ENCODE peak calls at places on chromosomes 4 and X, in seven cellular contexts. One of them, this sample, is unnamed.

GRCh38 chr4:53361451-53361850 is 4.4 kb downstream of the SCFD2 start:
- DNase-seq in aorta: no peak
- DNase-seq in kidney: no peak
- DNase-seq in A673: no peak
- DNase-seq in ovary: no peak
- DNase-seq in NT2/D1: no peak
- DNase-seq in psoas muscle: no peak
- DNase-seq in this sample: no peak

GRCh38 chrX:54030329-54030728 is 13.9 kb downstream of the PHF8 start:
- DNase-seq in aorta: no peak
- DNase-seq in kidney: no peak
- DNase-seq in A673: no peak
- DNase-seq in ovary: no peak
- DNase-seq in NT2/D1: no peak
- DNase-seq in psoas muscle: no peak
- DNase-seq in this sample: no peak

GRCh38 chrX:154980330-154981115 is 42.0 kb downstream of the F8 start:
- DNase-seq in aorta: peak; percentile 83
- DNase-seq in kidney: peak; percentile 64
- DNase-seq in A673: peak; percentile 80
- DNase-seq in ovary: peak; percentile 70
- DNase-seq in NT2/D1: peak; percentile 11
- DNase-seq in psoas muscle: peak; percentile 68
- DNase-seq in this sample: peak; percentile 83

GRCh38 chr4:82266345-82266744 is 107.4 kb downstream of the HNRNPD start:
- DNase-seq in aorta: no peak
- DNase-seq in kidney: no peak
- DNase-seq in A673: no peak
- DNase-seq in ovary: no peak
- DNase-seq in NT2/D1: no peak
- DNase-seq in psoas muscle: no peak
- DNase-seq in this sample: no peak

GRCh38 chrX:25020391-25021131 is 4.8 kb upstream of the ARX start:
- DNase-seq in aorta: no peak
- DNase-seq in kidney: no peak
- DNase-seq in A673: peak; percentile 73
- DNase-seq in ovary: peak; percentile 73
- DNase-seq in NT2/D1: no peak
- DNase-seq in psoas muscle: peak; percentile 54
- DNase-seq in this sample: no peak

GRCh38 chrX:32642283-32642682 is 569.1 kb downstream of the DMD start:
- DNase-seq in aorta: no peak
- DNase-seq in kidney: no peak
- DNase-seq in A673: no peak
- DNase-seq in ovary: no peak
- DNase-seq in NT2/D1: no peak
- DNase-seq in psoas muscle: no peak
- DNase-seq in this sample: no peak

GRCh38 chr4:86720508-86721068 is 126.5 kb downstream of the PTPN13 start:
- DNase-seq in aorta: no peak
- DNase-seq in kidney: no peak
- DNase-seq in A673: peak; percentile 2
- DNase-seq in ovary: no peak
- DNase-seq in NT2/D1: no peak
- DNase-seq in psoas muscle: no peak
- DNase-seq in this sample: no peak

GRCh38 chr4:184807261-184807660 is 18.5 kb downstream of the ACSL1 start:
- DNase-seq in aorta: no peak
- DNase-seq in kidney: no peak
- DNase-seq in A673: no peak
- DNase-seq in ovary: no peak
- DNase-seq in NT2/D1: no peak
- DNase-seq in psoas muscle: no peak
- DNase-seq in this sample: no peak

GRCh38 chrX:48945517-48946348 is 11.7 kb downstream of the OTUD5 start:
- DNase-seq in aorta: no peak
- DNase-seq in kidney: peak; percentile 76
- DNase-seq in A673: peak; percentile 43
- DNase-seq in ovary: peak; percentile 50
- DNase-seq in NT2/D1: no peak
- DNase-seq in psoas muscle: no peak
- DNase-seq in this sample: no peak

GRCh38 chrX:41909068-41909467 is 14.3 kb downstream of the CASK start:
- DNase-seq in aorta: no peak
- DNase-seq in kidney: no peak
- DNase-seq in A673: no peak
- DNase-seq in ovary: no peak
- DNase-seq in NT2/D1: no peak
- DNase-seq in psoas muscle: no peak
- DNase-seq in this sample: no peak

GRCh38 chr4:7938513-7939376 is 916 bp downstream of the AFAP1 start:
- DNase-seq in aorta: peak; percentile 82
- DNase-seq in kidney: peak; percentile 79
- DNase-seq in A673: peak; percentile 60
- DNase-seq in ovary: peak; percentile 55
- DNase-seq in NT2/D1: no peak
- DNase-seq in psoas muscle: no peak
- DNase-seq in this sample: peak; percentile 76

GRCh38 chr4:107993969-107994368 is 4.3 kb downstream of the HADH start:
- DNase-seq in aorta: no peak
- DNase-seq in kidney: no peak
- DNase-seq in A673: no peak
- DNase-seq in ovary: no peak
- DNase-seq in NT2/D1: no peak
- DNase-seq in psoas muscle: no peak
- DNase-seq in this sample: no peak

GRCh38 chr4:107991945-107992625 is 2.4 kb downstream of the HADH start:
- DNase-seq in aorta: no peak
- DNase-seq in kidney: no peak
- DNase-seq in A673: no peak
- DNase-seq in ovary: no peak
- DNase-seq in NT2/D1: no peak
- DNase-seq in psoas muscle: no peak
- DNase-seq in this sample: no peak

GRCh38 chr4:107997794-107998193 is 8.1 kb downstream of the HADH start:
- DNase-seq in aorta: no peak
- DNase-seq in kidney: no peak
- DNase-seq in A673: no peak
- DNase-seq in ovary: no peak
- DNase-seq in NT2/D1: no peak
- DNase-seq in psoas muscle: no peak
- DNase-seq in this sample: no peak

GRCh38 chr4:107997001-107997788 is 7.5 kb downstream of the HADH start:
- DNase-seq in aorta: no peak
- DNase-seq in kidney: no peak
- DNase-seq in A673: no peak
- DNase-seq in ovary: no peak
- DNase-seq in NT2/D1: no peak
- DNase-seq in psoas muscle: peak; percentile 61
- DNase-seq in this sample: peak; percentile 84

DNA sequence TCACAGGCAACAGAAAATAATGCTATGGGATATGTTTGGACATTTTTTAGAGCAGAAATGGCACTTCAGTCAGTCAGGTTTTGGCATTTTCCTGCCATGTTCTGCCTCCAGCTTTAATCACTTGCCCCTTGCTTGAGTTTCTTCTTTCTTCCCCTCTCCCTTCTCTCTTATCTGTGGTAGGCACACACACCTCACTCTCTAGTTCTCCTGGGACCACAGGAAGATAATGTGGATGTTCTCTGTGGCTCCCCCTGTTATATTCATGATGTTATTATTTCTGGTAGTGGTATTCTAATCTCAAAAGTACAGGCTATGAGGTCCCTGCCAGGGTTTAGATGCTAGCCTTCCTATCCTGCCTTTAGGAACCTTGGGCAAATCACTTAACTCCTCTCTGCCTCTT is 5.2 kb downstream of the HADH start:
- DNase-seq in aorta: no peak
- DNase-seq in kidney: no peak
- DNase-seq in A673: no peak
- DNase-seq in ovary: no peak
- DNase-seq in NT2/D1: no peak
- DNase-seq in psoas muscle: no peak
- DNase-seq in this sample: no peak
- H3K4me1 ChIP-seq in aorta: peaks cover 13% of the 10 kb centered on the region
- H3K4me1 ChIP-seq in kidney: peaks cover 2% of the 10 kb centered on the region
- H3K4me1 ChIP-seq in A673: peaks cover 25% of the 10 kb centered on the region
- H3K4me1 ChIP-seq in ovary: peaks cover 11% of the 10 kb centered on the region
- H3K4me1 ChIP-seq in NT2/D1: no peaks in the 10 kb centered on the region
- H3K4me1 ChIP-seq in psoas muscle: peaks cover 73% of the 10 kb centered on the region
- H3K4me1 ChIP-seq in this sample: peaks cover 79% of the 10 kb centered on the region

GRCh38 chrX:136192839-136193414 is 45.6 kb downstream of the FHL1 start:
- DNase-seq in aorta: no peak
- DNase-seq in kidney: no peak
- DNase-seq in A673: no peak
- DNase-seq in ovary: no peak
- DNase-seq in NT2/D1: no peak
- DNase-seq in psoas muscle: no peak
- DNase-seq in this sample: no peak
- H3K4me1 ChIP-seq in aorta: peaks cover 2% of the 10 kb centered on the region
- H3K4me1 ChIP-seq in kidney: peaks cover 28% of the 10 kb centered on the region
- H3K4me1 ChIP-seq in A673: no peaks in the 10 kb centered on the region
- H3K4me1 ChIP-seq in ovary: peaks cover 2% of the 10 kb centered on the region
- H3K4me1 ChIP-seq in NT2/D1: no peaks in the 10 kb centered on the region
- H3K4me1 ChIP-seq in psoas muscle: peaks cover 36% of the 10 kb centered on the region
- H3K4me1 ChIP-seq in this sample: peaks cover 38% of the 10 kb centered on the region

DNA sequence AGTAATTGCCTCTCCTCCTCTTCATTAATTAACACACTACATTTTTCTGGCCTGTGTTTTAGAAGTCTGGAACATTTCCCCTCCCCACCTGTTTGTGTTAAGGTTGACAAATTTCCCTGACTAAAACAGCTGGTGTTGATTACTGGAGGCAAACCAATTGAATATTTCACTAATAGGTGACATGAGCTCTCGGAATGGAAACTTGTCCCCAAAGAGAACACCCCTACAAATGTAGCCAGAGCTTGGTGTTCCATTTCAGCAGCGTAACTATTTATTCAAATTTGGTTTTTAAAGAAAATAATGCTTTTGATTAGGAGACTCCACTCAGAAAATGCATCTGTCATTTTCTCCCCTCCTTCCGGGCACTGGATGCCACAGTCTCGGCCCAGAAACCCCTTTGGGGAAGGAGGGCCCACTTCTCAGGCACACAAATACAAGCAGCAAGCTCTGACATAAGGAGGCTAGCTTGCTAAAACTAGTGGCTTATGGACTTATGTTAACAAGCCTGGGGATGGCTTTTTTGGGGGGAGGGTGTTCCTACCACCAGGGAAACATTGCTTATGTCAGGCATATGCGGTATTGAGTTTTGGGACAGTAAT is 2.2 kb downstream of the RNF150 start:
- DNase-seq in aorta: no peak
- DNase-seq in kidney: no peak
- DNase-seq in A673: no peak
- DNase-seq in ovary: no peak
- DNase-seq in NT2/D1: no peak
- DNase-seq in psoas muscle: no peak
- DNase-seq in this sample: no peak
- H3K4me1 ChIP-seq in aorta: peaks cover 3% of the 10 kb centered on the region
- H3K4me1 ChIP-seq in kidney: peaks cover 7% of the 10 kb centered on the region
- H3K4me1 ChIP-seq in A673: peaks cover 16% of the 10 kb centered on the region
- H3K4me1 ChIP-seq in ovary: peaks cover 13% of the 10 kb centered on the region
- H3K4me1 ChIP-seq in NT2/D1: no peaks in the 10 kb centered on the region
- H3K4me1 ChIP-seq in psoas muscle: peaks cover 41% of the 10 kb centered on the region
- H3K4me1 ChIP-seq in this sample: no peaks in the 10 kb centered on the region

GRCh38 chrX:31127716-31128115 is 55.9 kb upstream of the FTHL17 start:
- DNase-seq in aorta: no peak
- DNase-seq in kidney: no peak
- DNase-seq in A673: no peak
- DNase-seq in ovary: no peak
- DNase-seq in NT2/D1: no peak
- DNase-seq in psoas muscle: no peak
- DNase-seq in this sample: no peak

GRCh38 chrX:31124536-31124935 is 52.7 kb upstream of the FTHL17 start:
- DNase-seq in aorta: no peak
- DNase-seq in kidney: no peak
- DNase-seq in A673: no peak
- DNase-seq in ovary: no peak
- DNase-seq in NT2/D1: no peak
- DNase-seq in psoas muscle: no peak
- DNase-seq in this sample: no peak

GRCh38 chrX:31123335-31123734 is 51.5 kb upstream of the FTHL17 start:
- DNase-seq in aorta: no peak
- DNase-seq in kidney: no peak
- DNase-seq in A673: no peak
- DNase-seq in ovary: no peak
- DNase-seq in NT2/D1: no peak
- DNase-seq in psoas muscle: no peak
- DNase-seq in this sample: no peak

GRCh38 chrX:31128849-31129248 is 57.0 kb upstream of the FTHL17 start:
- DNase-seq in aorta: no peak
- DNase-seq in kidney: no peak
- DNase-seq in A673: no peak
- DNase-seq in ovary: no peak
- DNase-seq in NT2/D1: no peak
- DNase-seq in psoas muscle: no peak
- DNase-seq in this sample: no peak

DNA sequence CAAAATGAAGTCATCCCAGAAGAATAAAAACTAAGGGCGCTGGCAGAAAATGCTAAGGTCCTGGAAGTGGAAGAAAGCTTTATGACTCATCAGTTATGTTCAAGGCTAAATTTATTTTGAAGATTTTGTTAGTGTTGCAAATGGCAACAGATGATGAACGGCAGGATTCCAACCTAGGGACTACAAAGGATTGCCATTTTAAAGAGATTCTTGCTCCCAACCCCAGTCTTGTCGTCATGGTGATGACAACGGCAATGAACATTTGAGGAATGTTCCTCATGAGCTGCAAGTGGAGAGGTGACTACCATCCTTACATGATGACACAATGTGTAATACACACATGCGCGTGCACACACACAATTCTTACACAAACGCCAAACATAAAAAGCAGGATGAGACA is 54.4 kb upstream of the FTHL17 start:
- DNase-seq in aorta: no peak
- DNase-seq in kidney: no peak
- DNase-seq in A673: no peak
- DNase-seq in ovary: no peak
- DNase-seq in NT2/D1: no peak
- DNase-seq in psoas muscle: no peak
- DNase-seq in this sample: no peak
- H3K4me1 ChIP-seq in aorta: no peaks in the 10 kb centered on the region
- H3K4me1 ChIP-seq in kidney: no peaks in the 10 kb centered on the region
- H3K4me1 ChIP-seq in A673: no peaks in the 10 kb centered on the region
- H3K4me1 ChIP-seq in ovary: no peaks in the 10 kb centered on the region
- H3K4me1 ChIP-seq in NT2/D1: no peaks in the 10 kb centered on the region
- H3K4me1 ChIP-seq in psoas muscle: peaks cover 6% of the 10 kb centered on the region
- H3K4me1 ChIP-seq in this sample: no peaks in the 10 kb centered on the region

DNA sequence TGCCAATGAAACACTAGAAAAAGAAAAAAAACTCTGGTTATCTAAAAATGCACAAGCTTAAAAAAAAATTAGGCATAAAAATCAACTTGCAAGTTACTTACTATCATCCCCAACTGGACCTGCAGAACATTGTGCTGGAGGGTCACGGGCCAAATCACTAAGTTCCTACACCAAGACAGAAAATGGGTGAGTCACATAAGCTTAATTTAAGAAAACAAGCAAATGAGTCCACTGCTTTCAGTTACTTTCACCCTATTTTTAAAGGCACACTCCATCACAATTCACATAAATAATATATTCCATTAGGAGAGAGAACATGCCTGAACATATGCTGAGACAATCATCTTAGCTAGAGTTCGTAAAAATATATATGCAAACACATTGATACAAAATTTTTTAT is 17.7 kb downstream of the UBE2D3 start:
- DNase-seq in aorta: no peak
- DNase-seq in kidney: no peak
- DNase-seq in A673: no peak
- DNase-seq in ovary: no peak
- DNase-seq in NT2/D1: no peak
- DNase-seq in psoas muscle: no peak
- DNase-seq in this sample: no peak
- H3K4me1 ChIP-seq in aorta: no peaks in the 10 kb centered on the region
- H3K4me1 ChIP-seq in kidney: peaks cover 9% of the 10 kb centered on the region
- H3K4me1 ChIP-seq in A673: peaks cover 5% of the 10 kb centered on the region
- H3K4me1 ChIP-seq in ovary: peaks cover 10% of the 10 kb centered on the region
- H3K4me1 ChIP-seq in NT2/D1: no peaks in the 10 kb centered on the region
- H3K4me1 ChIP-seq in psoas muscle: peaks cover 86% of the 10 kb centered on the region
- H3K4me1 ChIP-seq in this sample: no peaks in the 10 kb centered on the region